ENCODE peak calls at places on chromosome 22, in eight cellular contexts. Q, Z, L, S, R, X, A and W are unnamed samples.

GRCh38 chr22:36900880-36901279 is 12.5 kb upstream of the CSF2RB start:
- DNase-seq in Q (no peak), Z (no peak), L (no peak), S (no peak), R (peak; percentile 24), X (no peak), A (no peak), W (no peak)

GRCh38 chr22:17587631-17588030 is 24.3 kb downstream of the SLC25A18 start:
- DNase-seq in Q (no peak), Z (peak; percentile 64), L (no peak), S (no peak), R (no peak), X (no peak), A (no peak), W (no peak)

GRCh38 chr22:36331306-36331911 is 56.4 kb downstream of the MYH9 start:
- DNase-seq in Q (peak; percentile 68), Z (no peak), L (peak; percentile 74), S (peak; percentile 92), R (peak; percentile 74), X (peak; percentile 89), A (no peak), W (peak; percentile 41)

GRCh38 chr22:19357270-19358105 is 66.0 kb upstream of the CLTCL1 start:
- DNase-seq in Q (no peak), Z (no peak), L (peak; percentile 78), S (no peak), R (no peak), X (peak; percentile 56), A (no peak), W (peak; percentile 2)

GRCh38 chr22:40449676-40450035 is 79.3 kb downstream of the SGSM3 start:
- DNase-seq in Q (no peak), Z (no peak), L (peak; percentile 70), S (peak; percentile 37), R (no peak), X (no peak), A (no peak), W (no peak)

GRCh38 chr22:20613301-20613700 is 105.9 kb downstream of the MED15 start:
- DNase-seq in Q (no peak), Z (no peak), L (no peak), S (no peak), R (no peak), X (no peak), A (no peak), W (no peak)

GRCh38 chr22:49213731-49214352 is 613.8 kb downstream of the BRD1 start:
- DNase-seq in Q (no peak), Z (peak; percentile 72), L (no peak), S (no peak), R (no peak), X (no peak), A (no peak), W (no peak)

GRCh38 chr22:29820941-29821789 is 16.9 kb downstream of the ASCC2 start:
- DNase-seq in Q (peak; percentile 60), Z (no peak), L (peak; percentile 66), S (peak; percentile 100), R (peak; percentile 94), X (peak; percentile 77), A (no peak), W (peak; percentile 95)

GRCh38 chr22:27435839-27436581 is 365.5 kb downstream of the MN1 start:
- DNase-seq in Q (no peak), Z (no peak), L (peak; percentile 62), S (peak; percentile 34), R (peak; percentile 51), X (peak; percentile 36), A (peak; percentile 45), W (no peak)

GRCh38 chr22:48639896-48640732 is 1187.6 kb downstream of the BRD1 start:
- DNase-seq in Q (no peak), Z (no peak), L (no peak), S (no peak), R (no peak), X (no peak), A (no peak), W (no peak)

GRCh38 chr22:38082986-38083710 is 836 bp downstream of the SLC16A8 start:
- DNase-seq in Q (no peak), Z (no peak), L (no peak), S (no peak), R (no peak), X (no peak), A (no peak), W (no peak)

GRCh38 chr22:44341431-44342346 is 28.9 kb upstream of the SHISAL1 start:
- DNase-seq in Q (no peak), Z (no peak), L (peak; percentile 50), S (no peak), R (peak; percentile 61), X (peak; percentile 32), A (no peak), W (no peak)

GRCh38 chr22:46959369-46959768 is 196.9 kb downstream of the TBC1D22A start:
- DNase-seq in Q (no peak), Z (no peak), L (no peak), S (no peak), R (no peak), X (no peak), A (no peak), W (no peak)

GRCh38 chr22:46594947-46595298 is 25.3 kb upstream of the GRAMD4 start:
- DNase-seq in Q (no peak), Z (no peak), L (no peak), S (no peak), R (no peak), X (no peak), A (no peak), W (no peak)

GRCh38 chr22:25845985-25846745 is 104.2 kb downstream of the MYO18B start:
- DNase-seq in Q (no peak), Z (peak; percentile 78), L (no peak), S (peak; percentile 3), R (no peak), X (no peak), A (no peak), W (no peak)

GRCh38 chr22:39452740-39453040 is 4.1 kb upstream of the MGAT3 start:
- DNase-seq in Q (no peak), Z (no peak), L (no peak), S (no peak), R (no peak), X (no peak), A (no peak), W (no peak)

GRCh38 chr22:50267591-50268390 is 2.4 kb downstream of the MAPK11 start:
- DNase-seq in Q (no peak), Z (no peak), L (peak; percentile 38), S (no peak), R (peak; percentile 67), X (no peak), A (no peak), W (peak; percentile 90)

GRCh38 chr22:23301591-23301990 is 121.3 kb downstream of the BCR start:
- DNase-seq in Q (no peak), Z (no peak), L (no peak), S (no peak), R (no peak), X (no peak), A (no peak), W (no peak)

GRCh38 chr22:42719133-42719532 is 1.5 kb downstream of the A4GALT start:
- DNase-seq in Q (no peak), Z (no peak), L (peak; percentile 20), S (no peak), R (no peak), X (no peak), A (no peak), W (peak; percentile 48)

GRCh38 chr22:39409630-39410029 is 10.1 kb downstream of the TAB1 start:
- DNase-seq in Q (no peak), Z (no peak), L (no peak), S (no peak), R (no peak), X (no peak), A (no peak), W (no peak)

GRCh38 chr22:32644252-32645100 is 157.0 kb upstream of the TIMP3 start:
- DNase-seq in Q (no peak), Z (no peak), L (no peak), S (peak; percentile 25), R (no peak), X (no peak), A (no peak), W (peak; percentile 7)

GRCh38 chr22:44538071-44538470 is 40.0 kb upstream of the RTL6 start:
- DNase-seq in Q (no peak), Z (no peak), L (no peak), S (no peak), R (no peak), X (no peak), A (no peak), W (no peak)

GRCh38 chr22:33903012-33903411 is 17.3 kb downstream of the LARGE1 start:
- DNase-seq in Q (no peak), Z (no peak), L (no peak), S (no peak), R (no peak), X (no peak), A (no peak), W (no peak)

GRCh38 chr22:46428171-46428570 is 92.7 kb downstream of the TRMU start:
- DNase-seq in Q (no peak), Z (no peak), L (no peak), S (no peak), R (no peak), X (no peak), A (no peak), W (no peak)

GRCh38 chr22:37759281-37759680 is 48.5 kb upstream of the GCAT start:
- DNase-seq in Q (no peak), Z (no peak), L (no peak), S (no peak), R (no peak), X (no peak), A (no peak), W (no peak)

GRCh38 chr22:49856766-49857618 is 3.3 kb downstream of the ZBED4 start:
- DNase-seq in Q (no peak), Z (no peak), L (no peak), S (no peak), R (no peak), X (no peak), A (no peak), W (no peak)

GRCh38 chr22:45072322-45072903 is 62.6 kb upstream of the PHF21B start:
- DNase-seq in Q (no peak), Z (no peak), L (no peak), S (peak; percentile 54), R (no peak), X (no peak), A (no peak), W (no peak)

GRCh38 chr22:38177044-38177443 is 4.6 kb downstream of the PLA2G6 start:
- DNase-seq in Q (no peak), Z (no peak), L (no peak), S (no peak), R (no peak), X (no peak), A (no peak), W (no peak)

GRCh38 chr22:47965066-47965465 is 1202.6 kb downstream of the TBC1D22A start:
- DNase-seq in Q (no peak), Z (no peak), L (no peak), S (no peak), R (no peak), X (no peak), A (no peak), W (no peak)

GRCh38 chr22:38872831-38873248 is 824 bp upstream of the CBX6 start:
- DNase-seq in Q (no peak), Z (peak; percentile 90), L (peak; percentile 39), S (no peak), R (peak; percentile 80), X (no peak), A (no peak), W (no peak)

GRCh38 chr22:37276771-37277170 is 5.5 kb upstream of the CYTH4 start:
- DNase-seq in Q (no peak), Z (no peak), L (no peak), S (peak; percentile 18), R (no peak), X (no peak), A (no peak), W (no peak)

GRCh38 chr22:38172489-38173155 is 9.0 kb downstream of the PLA2G6 start:
- DNase-seq in Q (no peak), Z (no peak), L (no peak), S (peak; percentile 29), R (no peak), X (no peak), A (no peak), W (no peak)

GRCh38 chr22:18000441-18001039 is 23.8 kb downstream of the MICAL3 start:
- DNase-seq in Q (no peak), Z (no peak), L (no peak), S (no peak), R (peak; percentile 46), X (no peak), A (peak; percentile 43), W (no peak)

GRCh38 chr22:26229910-26230309 is 60.6 kb downstream of the SEZ6L start:
- DNase-seq in Q (no peak), Z (no peak), L (no peak), S (no peak), R (no peak), X (no peak), A (no peak), W (no peak)